ENCODE peak calls at places on chromosomes 7 and 10, in five cellular contexts. D is A549, C is lower lobe of right lung, U is breast epithelium, P is heart right ventricle. R is an unnamed sample. For H3K4me1, the result is how much of the 10 kb centered on the place peaks cover.

GRCh38 chr7:75957021-75957736 is 37.2 kb downstream of the TMEM120A start:
- DNase-seq in C (peak), D (peak), P (no peak), U (no peak), R (no peak)

GRCh38 chr7:50327443-50327842 is 22.9 kb downstream of the IKZF1 start:
- DNase-seq in U (no peak), C (no peak), D (no peak), P (no peak), R (no peak)

GRCh38 chr7:111855161-111855841 is 293.0 kb upstream of the IMMP2L start:
- DNase-seq in D (peak), U (no peak), C (no peak), P (no peak), R (no peak)

GRCh38 chr7:96084880-96085551 is 236.9 kb downstream of the SLC25A13 start:
- DNase-seq in D (peak), C (no peak), P (no peak), U (no peak), R (no peak)

GRCh38 chr7:21507627-21508343 is 35.1 kb upstream of the DNAH11 start:
- DNase-seq in D (peak), P (no peak), C (no peak), U (no peak), R (no peak)

GRCh38 chr10:6074489-6075301 is 12.5 kb upstream of the IL2RA start:
- DNase-seq in C (no peak), D (no peak), U (no peak), P (no peak), R (no peak)

GRCh38 chr10:82267465-82267864 is 392.5 kb downstream of the NRG3 start:
- DNase-seq in U (no peak), P (no peak), D (no peak), C (no peak), R (no peak)

GRCh38 chr7:4698707-4699275 is 16.7 kb downstream of the FOXK1 start:
- DNase-seq in D (no peak), C (no peak), P (no peak), U (no peak), R (no peak)

GRCh38 chr10:120824864-120825263 is 26.3 kb upstream of the WDR11 start:
- DNase-seq in D (peak), U (no peak), C (no peak), P (no peak), R (no peak)

GRCh38 chr10:35577915-35578607 is 27.1 kb upstream of the GJD4 start:
- DNase-seq in D (no peak), P (no peak), U (no peak), C (no peak), R (no peak)

GRCh38 chr7:103343758-103344452 is 662 bp downstream of the DNAJC2 start:
- DNase-seq in C (peak), D (peak), P (no peak), U (no peak), R (no peak)

GRCh38 chr7:16999541-17000266 is 117.9 kb upstream of the AGR3 start:
- DNase-seq in D (no peak), P (no peak), U (no peak), C (no peak), R (no peak)

GRCh38 chr7:133135451-133135850 is 53.6 kb upstream of the CHCHD3 start:
- DNase-seq in D (no peak), U (no peak), P (no peak), C (no peak), R (no peak)

GRCh38 chr7:86995814-86996213 is 63.6 kb downstream of the ELAPOR2 start:
- DNase-seq in C (no peak), P (no peak), D (no peak), U (no peak), R (no peak)

GRCh38 chr10:124697837-124698559 is 46.2 kb downstream of the FAM53B start:
- DNase-seq in C (no peak), D (no peak), P (no peak), U (no peak), R (no peak)

GRCh38 chr7:75866129-75866496 is 12.7 kb upstream of the RHBDD2 start:
- DNase-seq in C (no peak), D (peak), P (no peak), U (no peak), R (no peak)

GRCh38 chr7:92527300-92528187 is 776 bp downstream of the PEX1 start:
- DNase-seq in C (peak), U (no peak), D (peak), P (peak), R (peak)

GRCh38 chr10:18719811-18720210 is 60.6 kb downstream of the ARL5B start:
- DNase-seq in D (no peak), U (no peak), P (no peak), C (no peak), R (no peak)

GRCh38 chr7:73541722-73542121 is 15.8 kb downstream of the BCL7B start:
- DNase-seq in D (no peak), C (no peak), P (no peak), U (no peak), R (no peak)

GRCh38 chr10:72315611-72316385 is 38.9 kb downstream of the DNAJB12 start:
- DNase-seq in P (no peak), U (peak), D (peak), C (no peak), R (no peak)

GRCh38 chr10:133278577-133279265 is 2.1 kb upstream of the ADAM8 start:
- DNase-seq in P (no peak), D (no peak), U (no peak), C (peak), R (peak)

GRCh38 chr7:1674161-1675035 is 4.3 kb downstream of the ELFN1 start:
- DNase-seq in U (peak), P (no peak), C (peak), D (no peak), R (peak)

GRCh38 chr10:80544316-80544953 is 6.7 kb downstream of the SH2D4B start:
- DNase-seq in C (no peak), U (no peak), P (no peak), D (no peak), R (no peak)

GRCh38 chr7:149310113-149310836 is 48.3 kb downstream of the ZNF783 start:
- DNase-seq in P (no peak), C (no peak), D (peak), U (no peak), R (no peak)

GRCh38 chr10:124240721-124241350 is 147.4 kb upstream of the CHST15 start:
- DNase-seq in C (peak), U (no peak), P (no peak), D (no peak), R (no peak)

GRCh38 chr10:3805791-3806381 is 20.9 kb upstream of the KLF6 start:
- DNase-seq in P (peak), C (no peak), U (no peak), D (peak), R (no peak)

GRCh38 chr10:88232029-88232895 is 350.9 kb downstream of the RNLS start:
- DNase-seq in D (no peak), C (peak), P (peak), U (no peak), R (no peak)

GRCh38 chr10:72049969-72050781 is 38.2 kb downstream of the SPOCK2 start:
- DNase-seq in P (no peak), C (no peak), D (no peak), U (no peak), R (no peak)

GRCh38 chr10:124171561-124171960 is 78.2 kb upstream of the CHST15 start:
- DNase-seq in C (no peak), D (no peak), P (no peak), U (no peak), R (no peak)

GRCh38 chr7:145732521-145732920 is 384.1 kb upstream of the CNTNAP2 start:
- DNase-seq in P (no peak), D (no peak), C (no peak), U (no peak), R (no peak)

GRCh38 chr10:116765549-116766162 is 23.3 kb upstream of the HSPA12A start:
- DNase-seq in C (no peak), D (no peak), U (no peak), P (no peak), R (no peak)

GRCh38 chr7:26500749-26501352 is 209.2 kb downstream of the SNX10 start:
- DNase-seq in C (no peak), P (no peak), D (peak), U (no peak), R (no peak)

GRCh38 chr10:17062493-17063487 is 66.8 kb downstream of the CUBN start:
- DNase-seq in C (no peak), U (peak), D (peak), P (peak), R (peak)

GRCh38 chr10:133453516-133454203 is at the start of gene SCART1:
- DNase-seq in C (no peak), U (peak), P (no peak), D (no peak), R (no peak)

GRCh38 chr7:122767339-122767738 is 64.6 kb upstream of the RNF148 start:
- DNase-seq in U (no peak), P (no peak), D (no peak), C (no peak), R (no peak)
- TF ChIP-seq CTCF in U (no peak), P (no peak), D (no peak), C (no peak), R (no peak)

GRCh38 chr10:119677126-119677525 is 25.9 kb downstream of the BAG3 start:
- DNase-seq in C (no peak), D (no peak), U (no peak), P (no peak), R (no peak)
- H3K4me1 ChIP-seq in C (under half), D (half or more), U (under half), P (half or more), R (half or more)

DNA sequence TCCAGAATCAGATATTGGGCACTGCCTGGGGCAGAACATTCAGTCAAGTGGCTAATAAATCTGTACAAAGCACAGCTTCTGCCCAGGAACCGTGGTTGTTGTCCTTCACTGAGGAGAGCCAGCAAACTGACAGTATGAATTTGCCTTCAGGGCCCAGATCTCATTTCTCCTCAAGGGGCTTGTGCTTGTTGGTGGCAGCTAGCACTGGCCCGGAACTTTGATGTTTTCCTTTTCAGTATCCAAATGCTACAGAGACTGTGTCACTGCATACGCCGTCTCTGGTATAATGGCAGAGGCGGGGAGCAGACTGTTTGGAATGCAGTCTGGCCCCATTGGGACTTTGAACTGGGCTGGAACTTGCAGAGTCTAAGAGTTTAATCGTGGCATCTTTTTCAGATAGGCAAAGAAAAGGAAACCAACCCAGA is 30.4 kb upstream of the ADD3 start:
- DNase-seq in P (no peak), U (no peak), D (peak), C (no peak), R (no peak)
- H3K27ac ChIP-seq in P (no peak), U (peak), D (peak), C (no peak), R (no peak)

GRCh38 chr7:55975944-55976633 is 11.7 kb downstream of the NIPSNAP2 start:
- DNase-seq in C (no peak), D (no peak), U (no peak), P (no peak), R (no peak)
- TF ChIP-seq CTCF in C (no peak), D (no peak), U (no peak), P (no peak), R (no peak)

GRCh38 chr10:62076872-62077271 is 175.4 kb downstream of the ARID5B start:
- DNase-seq in D (peak), C (no peak), P (no peak), U (no peak), R (no peak)
- H3K4me1 ChIP-seq in D (under half), C (half or more), P (half or more), U (under half), R (under half)

DNA sequence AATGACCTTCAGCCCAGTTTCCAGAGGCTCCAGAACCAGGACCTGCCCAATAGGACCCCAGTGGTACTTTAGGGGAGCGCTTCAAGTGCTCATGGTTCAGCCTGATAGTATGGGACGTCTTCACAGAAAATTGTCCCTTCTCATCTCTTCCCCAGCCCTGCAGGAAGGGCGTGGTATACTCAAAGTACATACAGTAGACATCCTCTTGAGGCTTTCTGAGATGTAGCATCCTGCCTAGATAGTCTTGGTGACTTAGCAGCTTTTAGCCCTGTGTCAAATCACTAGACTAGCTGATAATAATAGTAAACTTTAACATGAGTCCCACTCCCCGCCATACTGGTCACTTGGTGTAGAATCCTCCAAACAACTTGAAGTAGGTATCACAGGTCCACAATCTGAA is 193.2 kb downstream of the CYP26A1 start:
- DNase-seq in U (no peak), C (no peak), D (no peak), P (no peak), R (no peak)
- H3K27ac ChIP-seq in U (no peak), C (no peak), D (no peak), P (no peak), R (no peak)

GRCh38 chr10:126458453-126458852 is 70.2 kb upstream of the ADAM12 start:
- DNase-seq in C (no peak), U (no peak), D (peak), P (no peak), R (no peak)

GRCh38 chr10:126455036-126455765 is 66.9 kb upstream of the ADAM12 start:
- DNase-seq in C (no peak), D (no peak), U (no peak), P (no peak), R (no peak)

GRCh38 chr10:126456632-126457031 is 68.4 kb upstream of the ADAM12 start:
- DNase-seq in U (no peak), P (no peak), D (no peak), C (no peak), R (no peak)

GRCh38 chr10:126454045-126454751 is 65.9 kb upstream of the ADAM12 start:
- DNase-seq in U (no peak), D (no peak), C (no peak), P (no peak), R (no peak)

DNA sequence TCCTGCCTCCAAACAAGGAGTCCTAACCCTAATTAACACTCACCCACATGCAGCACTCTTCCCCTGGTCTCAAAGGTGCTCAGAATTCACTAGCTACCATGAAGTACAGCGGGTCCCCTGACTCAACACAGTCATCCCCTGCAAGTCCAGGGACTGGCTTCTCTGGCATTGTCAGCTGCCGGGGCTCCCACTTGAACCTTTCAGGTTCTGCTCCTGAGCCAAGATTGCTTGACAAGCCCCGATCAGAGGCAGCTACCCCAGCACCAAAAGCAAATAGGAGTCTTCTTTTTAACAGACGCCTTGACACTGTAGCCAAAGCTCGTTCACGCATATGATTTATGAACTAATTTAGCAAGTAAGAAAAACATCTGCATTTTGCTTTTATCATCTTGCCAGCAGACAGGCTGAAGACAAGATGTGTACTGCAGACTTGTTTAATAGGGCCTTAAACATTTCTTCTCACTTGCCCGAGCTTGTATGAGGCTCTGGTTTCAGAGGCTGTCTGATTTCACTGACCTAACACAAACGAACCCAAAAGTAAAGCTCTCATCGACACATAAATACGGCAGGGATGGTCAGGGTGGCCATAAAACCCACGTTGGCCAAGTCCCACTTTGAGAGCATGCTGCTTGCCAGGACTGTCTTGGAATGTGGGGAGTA is 67.6 kb upstream of the ADAM12 start:
- DNase-seq in U (no peak), D (no peak), P (no peak), C (no peak), R (no peak)
- TF ChIP-seq CTCF in U (no peak), D (no peak), P (no peak), C (no peak), R (no peak)

R was measured in RWPE2.